ENCODE peak calls at places on chromosomes 12 and 14, in seven cellular contexts. F is heart right ventricle; H is stimulated activated CD4-positive, alpha-beta T cell treated with anti-CD3 and anti-CD28 coated beads, Interleukin-2, amount 100 ng/mL, for 48 hours; Q is cardiac muscle cell; D is AG09309; U is stimulated activated CD8-positive, alpha-beta memory T cell treated with anti-CD3 and anti-CD28 coated beads, Interleukin-4, amount 100 ng/mL, for 24 hours; E is HL-60. I is an unnamed sample.

GRCh38 chr14:105082703-105083102 is 17.5 kb upstream of the GPR132 start:
- DNase-seq in F (no peak), H (no peak), Q (no peak), D (no peak), U (no peak), E (no peak), I (no peak)

GRCh38 chr12:109822416-109822815 is 10.8 kb downstream of the TRPV4 start:
- DNase-seq in F (no peak), H (no peak), Q (no peak), D (no peak), U (no peak), E (no peak), I (no peak)

GRCh38 chr14:24171422-24172260 is at the start of gene REC8:
- DNase-seq in F (peak; percentile 65), H (peak; percentile 44), Q (peak; percentile 98), D (no peak), U (peak; percentile 55), E (no peak), I (peak; percentile 46)

GRCh38 chr12:116459921-116460666 is 99.1 kb upstream of the MAP1LC3B2 start:
- DNase-seq in F (no peak), H (no peak), Q (peak; percentile 2), D (no peak), U (no peak), E (no peak), I (no peak)

GRCh38 chr12:63917864-63918742 is 73.6 kb downstream of the SRGAP1 start:
- DNase-seq in F (no peak), H (no peak), Q (peak; percentile 98), D (peak; percentile 98), U (no peak), E (peak; percentile 94), I (no peak)

GRCh38 chr12:51011960-51012359 is 14.2 kb downstream of the SLC11A2 start:
- DNase-seq in F (no peak), H (no peak), Q (no peak), D (no peak), U (no peak), E (no peak), I (no peak)

GRCh38 chr12:61097991-61098580 is 1162.1 kb upstream of the USP15 start:
- DNase-seq in F (no peak), H (no peak), Q (no peak), D (no peak), U (no peak), E (no peak), I (no peak)

GRCh38 chr12:68827895-68828294 is 19.9 kb downstream of the MDM2 start:
- DNase-seq in F (no peak), H (no peak), Q (no peak), D (no peak), U (no peak), E (no peak), I (no peak)

GRCh38 chr12:106760184-106760531 is 14.3 kb upstream of the RIC8B start:
- DNase-seq in F (no peak), H (no peak), Q (peak; percentile 44), D (no peak), U (no peak), E (no peak), I (no peak)